ENCODE peak calls at places on chromosomes 1 and 21, in five cellular contexts. U, I, L, M and D are unnamed samples.

GRCh38 chr1:187051618-187052232 is 223.0 kb downstream of the PLA2G4A start:
- DNase-seq in U (peak), I (no peak), L (no peak), M (no peak), D (no peak)

GRCh38 chr1:43878440-43878839 is 55.2 kb upstream of the ARTN start:
- DNase-seq in U (no peak), I (no peak), L (no peak), M (no peak), D (no peak)

GRCh38 chr1:46447499-46448108 is 42.0 kb upstream of the DMBX1 start:
- DNase-seq in U (no peak), I (no peak), L (no peak), M (no peak), D (no peak)

GRCh38 chr1:54488065-54488750 is 59.8 kb upstream of the ACOT11 start:
- DNase-seq in U (peak), I (peak), L (peak), M (peak), D (peak)

GRCh38 chr1:204763773-204764427 is 78.4 kb upstream of the LRRN2 start:
- DNase-seq in U (peak), I (peak), L (peak), M (peak), D (peak)

GRCh38 chr1:36487906-36488305 is 5.2 kb upstream of the CSF3R start:
- DNase-seq in U (no peak), I (no peak), L (no peak), M (no peak), D (no peak)

GRCh38 chr1:75672108-75672507 is 52.4 kb upstream of the ACADM start:
- DNase-seq in U (no peak), I (no peak), L (no peak), M (no peak), D (no peak)

GRCh38 chr1:83827731-83828130 is 171.2 kb downstream of the TTLL7 start:
- DNase-seq in U (no peak), I (no peak), L (no peak), M (no peak), D (no peak)

GRCh38 chr1:27487927-27488522 is 1.9 kb downstream of the WASF2 start:
- DNase-seq in U (no peak), I (no peak), L (no peak), M (no peak), D (no peak)

GRCh38 chr1:168261390-168261789 is 19.3 kb upstream of the TBX19 start:
- DNase-seq in U (peak), I (no peak), L (no peak), M (no peak), D (no peak)

GRCh38 chr1:185929759-185930158 is 195.6 kb downstream of the HMCN1 start:
- DNase-seq in U (peak), I (no peak), L (no peak), M (no peak), D (no peak)

GRCh38 chr1:83769594-83770321 is 229.2 kb downstream of the TTLL7 start:
- DNase-seq in U (no peak), I (no peak), L (no peak), M (no peak), D (no peak)

GRCh38 chr21:38843806-38844479 is 38.2 kb downstream of the ETS2 start:
- DNase-seq in U (peak), I (no peak), L (no peak), M (no peak), D (no peak)

GRCh38 chr1:8763888-8764287 is 53.6 kb downstream of the RERE start:
- DNase-seq in U (peak), I (no peak), L (no peak), M (no peak), D (no peak)

GRCh38 chr1:219433471-219434131 is 179.3 kb downstream of the ZC3H11B start:
- DNase-seq in U (no peak), I (no peak), L (no peak), M (no peak), D (no peak)

GRCh38 chr21:33663241-33663640 is 20.9 kb downstream of the ITSN1 start:
- DNase-seq in U (no peak), I (no peak), L (no peak), M (no peak), D (no peak)

GRCh38 chr1:229509576-229509975 is 1.4 kb upstream of the NUP133 start:
- DNase-seq in U (peak), I (no peak), L (no peak), M (no peak), D (no peak)

GRCh38 chr1:151364996-151365395 is 7.5 kb downstream of the SELENBP1 start:
- DNase-seq in U (no peak), I (no peak), L (no peak), M (no peak), D (no peak)
- TF ChIP-seq CTCF in U (no peak), I (no peak), L (no peak), M (no peak), D (no peak)

GRCh38 chr1:155125946-155126493 is 1.7 kb upstream of the EFNA1 start:
- DNase-seq in U (no peak), I (peak), L (no peak), M (peak), D (no peak)

GRCh38 chr1:155125511-155125945 is 2.1 kb upstream of the EFNA1 start:
- DNase-seq in U (no peak), I (no peak), L (no peak), M (no peak), D (peak)

GRCh38 chr1:155127105-155127671 is 488 bp upstream of the EFNA1 start:
- DNase-seq in U (peak), I (peak), L (peak), M (peak), D (peak)

GRCh38 chr1:155127672-155128468 is at the start of gene EFNA1:
- DNase-seq in U (no peak), I (peak), L (no peak), M (peak), D (peak)

DNA sequence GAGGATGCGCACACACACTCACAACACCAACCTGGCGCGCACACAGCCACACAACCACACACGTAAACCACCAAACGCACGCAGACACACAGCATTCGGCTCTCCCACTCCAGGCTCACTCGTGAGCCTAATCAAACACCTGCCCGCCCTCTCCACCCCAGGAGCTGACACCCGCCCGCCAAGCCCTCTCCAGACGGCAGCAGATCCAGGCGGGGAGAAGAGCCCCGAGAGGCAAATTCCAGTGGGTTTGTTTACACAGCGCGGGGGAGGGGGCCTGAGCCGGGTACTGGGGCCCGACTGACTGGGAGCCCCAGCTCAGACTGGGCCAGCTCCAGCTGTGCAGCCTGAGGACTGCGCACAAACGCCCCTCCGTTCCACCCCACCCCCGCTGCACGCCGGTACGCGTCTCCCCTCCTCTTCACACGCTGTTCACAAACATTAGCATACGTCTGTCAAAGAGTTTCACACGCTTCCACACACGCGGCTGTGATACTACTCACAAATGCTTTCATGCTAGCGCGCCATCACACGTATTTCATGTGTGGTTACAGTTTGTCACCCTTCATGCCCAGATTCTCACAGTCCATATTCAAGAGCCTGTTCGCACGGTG is 1.1 kb upstream of the EFNA1 start:
- DNase-seq in U (peak), I (no peak), L (peak), M (peak), D (peak)
- H3K27ac ChIP-seq in U (no peak), I (peak), L (peak), M (peak), D (peak)

DNA sequence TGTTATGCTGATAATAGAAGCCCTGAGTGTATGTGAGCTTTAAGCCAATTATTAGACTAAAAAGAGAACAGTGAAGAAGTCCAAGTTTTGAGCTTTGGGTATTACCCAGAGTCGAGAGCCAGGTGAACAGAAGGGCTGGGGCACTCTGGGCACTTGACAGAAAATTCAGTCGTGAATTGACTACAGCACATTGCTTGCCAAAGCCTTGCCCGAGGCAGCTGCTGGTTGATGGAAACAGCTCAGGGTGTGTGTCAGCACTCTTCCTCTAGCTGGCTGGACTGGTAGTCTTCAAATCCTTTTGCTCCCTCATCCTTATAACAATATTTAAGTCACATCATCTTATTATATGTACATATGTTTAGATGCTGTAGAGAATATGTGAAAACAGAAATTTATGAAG is 21.3 kb downstream of the PDE4B start:
- DNase-seq in U (peak), I (no peak), L (no peak), M (no peak), D (no peak)
- H3K4me3 ChIP-seq in U (no peak), I (no peak), L (no peak), M (no peak), D (no peak)

GRCh38 chr1:119544165-119544762 is 37.3 kb downstream of the HSD3B1 start:
- DNase-seq in U (no peak), I (no peak), L (no peak), M (no peak), D (no peak)
- TF ChIP-seq CTCF in U (peak), I (no peak), L (no peak), M (no peak), D (no peak)

GRCh38 chr1:235739124-235739523 is 89.5 kb upstream of the GNG4 start:
- DNase-seq in U (peak), I (no peak), L (no peak), M (no peak), D (no peak)
- H3K27ac ChIP-seq in U (no peak), I (no peak), L (no peak), M (no peak), D (peak)

GRCh38 chr1:10232213-10232612 is 21.8 kb downstream of the KIF1B start:
- DNase-seq in U (no peak), I (no peak), L (no peak), M (no peak), D (no peak)
- H3K4me3 ChIP-seq in U (no peak), I (no peak), L (no peak), M (no peak), D (no peak)